ENCODE peak calls at places on chromosomes 5 and 9, in ten cellular contexts. G is neuronal stem cell; R is H1; P is H7; U is cardiac fibroblast; E is CD4-positive, CD25-positive, alpha-beta regulatory T cell; Y is thyroid gland; L is AG04450; J is astrocyte; W is GM06990. K is an unnamed sample.

GRCh38 chr5:143435207-143435657 is 31.7 kb upstream of the NR3C1 start:
- DNase-seq in E (no peak), W (peak; percentile 82), L (no peak), P (no peak), J (no peak), U (peak; percentile 20), Y (peak; percentile 18), R (no peak), G (no peak), K (no peak)

GRCh38 chr9:129074106-129074505 is 6.8 kb upstream of the DOLPP1 start:
- DNase-seq in J (no peak), U (no peak), L (no peak), Y (no peak), P (no peak), R (no peak), E (no peak), G (no peak), W (no peak), K (no peak)

GRCh38 chr9:32589083-32589713 is 16.2 kb upstream of the NDUFB6 start:
- DNase-seq in G (no peak), Y (no peak), J (peak; percentile 56), E (no peak), U (peak; percentile 74), L (peak; percentile 8), P (peak; percentile 48), W (no peak), R (no peak), K (no peak)

GRCh38 chr9:87567566-87567965 is 69.9 kb downstream of the DAPK1 start:
- DNase-seq in E (no peak), G (no peak), P (peak; percentile 48), L (no peak), U (peak; percentile 63), J (peak; percentile 83), Y (no peak), R (no peak), W (no peak), K (no peak)

GRCh38 chr5:150107909-150108447 is 21.6 kb upstream of the CSF1R start:
- DNase-seq in U (peak; percentile 70), R (no peak), J (no peak), W (no peak), P (peak; percentile 20), Y (no peak), E (no peak), G (no peak), L (peak; percentile 27), K (no peak)

GRCh38 chr5:100026601-100027000 is 508.6 kb upstream of the FAM174A start:
- DNase-seq in G (no peak), L (no peak), P (no peak), R (no peak), J (no peak), U (no peak), Y (no peak), W (no peak), E (no peak), K (no peak)

GRCh38 chr9:94720846-94721549 is 5.5 kb upstream of the AOPEP start:
- DNase-seq in G (no peak), L (no peak), E (no peak), Y (no peak), R (no peak), J (no peak), U (no peak), P (no peak), W (no peak), K (no peak)

GRCh38 chr5:90518666-90519065 is 10.7 kb downstream of the LYSMD3 start:
- DNase-seq in E (no peak), R (no peak), G (no peak), J (peak; percentile 69), Y (no peak), P (no peak), L (no peak), U (no peak), W (no peak), K (no peak)

GRCh38 chr5:172492097-172492840 is 37.9 kb upstream of the SH3PXD2B start:
- DNase-seq in R (no peak), W (no peak), P (no peak), L (no peak), J (no peak), U (no peak), Y (no peak), G (no peak), E (no peak), K (no peak)

GRCh38 chr9:86241216-86241615 is 18.2 kb downstream of the C9orf153 start:
- DNase-seq in R (no peak), W (peak; percentile 30), L (no peak), E (no peak), U (no peak), J (no peak), G (no peak), Y (no peak), P (no peak), K (no peak)

GRCh38 chr9:80885894-80886293 is 803.5 kb downstream of the TLE1 start:
- DNase-seq in Y (no peak), W (no peak), R (peak; percentile 7), E (no peak), L (no peak), U (peak; percentile 9), P (no peak), J (no peak), G (no peak), K (no peak)

GRCh38 chr9:447230-448025 is 232.8 kb downstream of the DOCK8 start:
- DNase-seq in P (no peak), G (no peak), W (no peak), Y (no peak), R (no peak), J (peak; percentile 94), L (no peak), U (peak; percentile 18), E (peak; percentile 24), K (no peak)

GRCh38 chr5:143985832-143986485 is 174.0 kb downstream of the HMHB1 start:
- DNase-seq in U (peak; percentile 54), E (no peak), P (no peak), G (no peak), L (peak; percentile 16), J (peak; percentile 86), R (no peak), W (no peak), Y (no peak), K (no peak)

GRCh38 chr5:123549256-123549904 is 37.4 kb downstream of the CSNK1G3 start:
- DNase-seq in R (no peak), W (peak; percentile 64), L (no peak), U (no peak), E (peak; percentile 37), P (no peak), J (no peak), Y (no peak), G (no peak), K (no peak)

GRCh38 chr9:5857928-5858327 is 25.0 kb upstream of the ERMP1 start:
- DNase-seq in J (no peak), U (no peak), P (no peak), E (no peak), R (no peak), Y (no peak), G (no peak), L (no peak), W (no peak), K (no peak)

GRCh38 chr9:19161257-19162025 is 34.1 kb upstream of the PLIN2 start:
- DNase-seq in E (peak; percentile 7), G (no peak), L (peak; percentile 81), J (peak; percentile 94), P (no peak), U (peak; percentile 97), Y (peak; percentile 38), R (no peak), W (peak; percentile 33), K (no peak)

GRCh38 chr9:127250896-127251391 is 13.6 kb upstream of the GARNL3 start:
- DNase-seq in U (no peak), P (no peak), R (no peak), Y (no peak), G (no peak), W (no peak), L (no peak), J (no peak), E (no peak), K (no peak)

GRCh38 chr5:157469073-157469472 is 9.1 kb downstream of the NIPAL4 start:
- DNase-seq in R (no peak), W (no peak), L (no peak), P (no peak), U (no peak), E (no peak), G (no peak), J (no peak), Y (no peak), K (no peak)

GRCh38 chr9:111900081-111900805 is 3.6 kb downstream of the UGCG start:
- DNase-seq in W (no peak), J (no peak), E (no peak), Y (no peak), G (no peak), L (no peak), P (no peak), R (no peak), U (no peak), K (no peak)
- H3K4me3 ChIP-seq in W (peak overlapping the region; percentile 25), J (peak overlapping the region; percentile 13), E (peak overlapping the region; percentile 97), Y (no peak overlapping the region), G (no peak overlapping the region), L (peak overlapping the region; percentile 91), P (no peak overlapping the region), R (no peak overlapping the region), U (peak overlapping the region; percentile 90), K (peak overlapping the region; percentile 91)

GRCh38 chr5:74851026-74851425 is 15.2 kb downstream of the FAM169A start:
- DNase-seq in W (no peak), E (no peak), J (no peak), G (no peak), Y (no peak), L (no peak), P (no peak), R (no peak), U (no peak), K (no peak)
- H3K4me3 ChIP-seq in W (no peak overlapping the region), E (peak overlapping the region; percentile 66), J (no peak overlapping the region), G (no peak overlapping the region), Y (no peak overlapping the region), L (no peak overlapping the region), P (no peak overlapping the region), R (no peak overlapping the region), U (no peak overlapping the region), K (no peak overlapping the region)

DNA sequence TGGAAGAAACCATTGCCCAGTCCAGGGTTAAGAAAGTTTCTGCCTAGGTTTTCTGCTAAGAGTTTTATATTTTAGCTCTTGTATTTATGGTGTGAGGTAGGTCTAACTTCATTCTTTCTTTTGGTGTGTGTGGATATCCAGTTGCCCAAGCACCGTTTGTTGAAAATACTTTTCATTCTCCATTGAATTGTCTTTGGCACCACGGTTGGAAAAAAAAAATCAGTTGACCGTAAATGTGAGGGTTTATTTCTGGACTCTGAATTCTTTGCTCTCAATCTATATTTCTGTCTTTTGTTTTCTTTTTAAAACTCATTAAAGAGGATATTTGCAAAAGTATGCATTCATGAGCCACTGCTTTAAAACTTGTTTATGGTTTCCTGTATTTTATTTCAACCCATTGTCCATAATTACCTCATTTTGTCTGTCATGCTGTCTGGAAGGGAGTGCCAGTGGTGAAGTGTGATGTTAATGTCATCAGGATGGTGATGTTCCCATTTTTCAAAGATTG is 33.8 kb downstream of the HABP4 start:
- DNase-seq in P (no peak), J (no peak), W (no peak), G (no peak), R (no peak), E (no peak), Y (no peak), U (no peak), L (no peak), K (no peak)
- H3K4me3 ChIP-seq in P (no peak overlapping the region), J (no peak overlapping the region), W (no peak overlapping the region), G (no peak overlapping the region), R (no peak overlapping the region), E (no peak overlapping the region), Y (no peak overlapping the region), U (no peak overlapping the region), L (no peak overlapping the region), K (no peak overlapping the region)

GRCh38 chr5:108753877-108754276 is 6.2 kb downstream of the FER start:
- DNase-seq in W (no peak), P (no peak), E (no peak), Y (no peak), J (peak; percentile 83), L (no peak), R (no peak), G (no peak), U (no peak), K (no peak)
- H3K4me3 ChIP-seq in W (no peak overlapping the region), P (no peak overlapping the region), E (no peak overlapping the region), Y (no peak overlapping the region), J (peak overlapping the region; percentile 22), L (no peak overlapping the region), R (no peak overlapping the region), G (no peak overlapping the region), U (no peak overlapping the region), K (no peak overlapping the region)